ENCODE peak calls at places on chromosomes 2 and 18, in ten cellular contexts. O is suprapubic skin; S is heart left ventricle; P is upper lobe of right lung; F is right lobe of liver; R is ascending aorta; A is RWPE1; T is effector memory CD4-positive, alpha-beta T cell; D is adrenal gland; X is epithelial cell of prostate. K is an unnamed sample.

GRCh38 chr18:59502222-59502898 is 143.3 kb upstream of the LMAN1 start:
- DNase-seq in A (peak), T (no peak), P (no peak), F (no peak), S (peak), O (no peak), X (no peak), D (peak), R (no peak), K (no peak)

GRCh38 chr2:237939251-237939650 is 27.6 kb upstream of the UBE2F start:
- DNase-seq in F (no peak), A (no peak), O (no peak), P (no peak), X (no peak), T (no peak), R (no peak), D (no peak), S (no peak), K (no peak)

GRCh38 chr2:179049546-179050311 is at the start of gene CCDC141:
- DNase-seq in S (peak), A (no peak), R (no peak), X (no peak), O (no peak), P (no peak), F (no peak), D (peak), T (no peak), K (peak)

GRCh38 chr18:72470391-72470790 is 73.8 kb downstream of the CBLN2 start:
- DNase-seq in O (no peak), P (no peak), R (no peak), T (no peak), D (no peak), F (no peak), S (no peak), X (no peak), A (no peak), K (no peak)

GRCh38 chr18:54075681-54076080 is 148.8 kb downstream of the MBD2 start:
- DNase-seq in F (no peak), D (no peak), A (peak), X (no peak), R (no peak), S (no peak), P (no peak), T (no peak), O (no peak), K (no peak)

GRCh38 chr2:41727152-41727551 is 320.7 kb upstream of the PKDCC start:
- DNase-seq in F (no peak), T (no peak), X (no peak), O (no peak), D (no peak), R (no peak), S (no peak), A (no peak), P (no peak), K (no peak)

GRCh38 chr2:207796585-207797350 is 27.1 kb upstream of the FZD5 start:
- DNase-seq in X (no peak), T (no peak), P (peak), O (no peak), R (no peak), D (no peak), A (no peak), F (no peak), S (peak), K (no peak)

GRCh38 chr18:59517446-59518171 is 158.5 kb upstream of the LMAN1 start:
- DNase-seq in R (no peak), A (peak), F (no peak), P (no peak), D (no peak), T (no peak), O (no peak), X (no peak), S (no peak), K (no peak)

GRCh38 chr2:221485500-221485870 is 86.6 kb downstream of the EPHA4 start:
- DNase-seq in D (no peak), T (no peak), R (no peak), P (no peak), O (no peak), A (no peak), S (no peak), X (no peak), F (no peak), K (no peak)

GRCh38 chr18:76489081-76489480 is 6.0 kb downstream of the ZNF516 start:
- DNase-seq in T (no peak), D (no peak), F (no peak), O (no peak), P (no peak), A (no peak), S (no peak), X (no peak), R (no peak), K (no peak)

DNA sequence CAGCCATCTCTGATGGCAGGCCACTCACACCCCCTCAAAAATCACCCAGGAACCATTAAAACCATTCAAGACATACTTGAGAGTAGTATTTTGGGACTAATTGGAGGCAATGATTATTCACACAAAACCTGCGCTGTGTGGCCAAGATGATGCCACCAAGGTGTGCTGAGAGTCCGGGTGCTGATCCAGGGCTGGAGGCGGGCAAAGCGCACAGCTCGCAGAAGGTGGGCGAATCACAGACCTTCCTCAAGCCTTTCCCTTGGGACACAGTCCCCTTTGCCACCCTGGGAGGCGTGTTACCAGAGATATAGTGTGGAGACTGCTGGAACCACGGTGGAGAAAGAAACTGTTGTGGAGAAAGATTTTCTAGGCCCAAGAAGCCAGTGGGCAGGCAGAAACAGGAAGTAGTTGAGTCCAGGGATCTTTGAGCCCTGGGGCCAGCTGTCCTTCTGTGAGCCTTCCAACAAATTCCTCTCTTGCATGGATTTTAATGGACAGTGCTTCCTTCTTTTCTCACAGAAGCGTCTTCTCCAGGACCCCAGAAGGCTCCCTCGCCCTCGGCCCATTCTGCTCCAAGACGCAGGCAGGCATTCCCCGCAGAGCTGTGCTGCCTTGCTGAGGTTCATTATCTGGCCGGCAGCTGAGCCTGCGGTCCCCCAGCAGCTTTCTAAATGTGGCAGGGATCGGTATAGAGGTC is 8.0 kb downstream of the COPS9 start:
- DNase-seq in P (no peak), O (peak), D (peak), S (no peak), A (no peak), F (no peak), T (no peak), R (peak), X (no peak), K (no peak)
- H3K27ac ChIP-seq in P (no peak), O (no peak), D (no peak), S (no peak), A (peak), F (no peak), T (no peak), R (no peak), X (no peak), K (no peak)

GRCh38 chr2:160756481-160756880 is 262.9 kb upstream of the RBMS1 start:
- DNase-seq in D (no peak), R (no peak), T (no peak), P (no peak), S (no peak), F (no peak), A (no peak), O (no peak), X (no peak), K (no peak)

GRCh38 chr2:160753960-160754359 is 260.4 kb upstream of the RBMS1 start:
- DNase-seq in X (no peak), O (no peak), S (no peak), T (no peak), R (no peak), F (no peak), D (no peak), A (no peak), P (no peak), K (no peak)

GRCh38 chr2:160753331-160753654 is 259.7 kb upstream of the RBMS1 start:
- DNase-seq in X (no peak), T (no peak), D (no peak), S (no peak), R (no peak), P (no peak), A (no peak), O (no peak), F (no peak), K (no peak)

GRCh38 chr2:160751021-160751420 is 257.4 kb upstream of the RBMS1 start:
- DNase-seq in P (no peak), S (no peak), F (no peak), R (no peak), T (no peak), D (no peak), A (peak), X (no peak), O (no peak), K (no peak)

DNA sequence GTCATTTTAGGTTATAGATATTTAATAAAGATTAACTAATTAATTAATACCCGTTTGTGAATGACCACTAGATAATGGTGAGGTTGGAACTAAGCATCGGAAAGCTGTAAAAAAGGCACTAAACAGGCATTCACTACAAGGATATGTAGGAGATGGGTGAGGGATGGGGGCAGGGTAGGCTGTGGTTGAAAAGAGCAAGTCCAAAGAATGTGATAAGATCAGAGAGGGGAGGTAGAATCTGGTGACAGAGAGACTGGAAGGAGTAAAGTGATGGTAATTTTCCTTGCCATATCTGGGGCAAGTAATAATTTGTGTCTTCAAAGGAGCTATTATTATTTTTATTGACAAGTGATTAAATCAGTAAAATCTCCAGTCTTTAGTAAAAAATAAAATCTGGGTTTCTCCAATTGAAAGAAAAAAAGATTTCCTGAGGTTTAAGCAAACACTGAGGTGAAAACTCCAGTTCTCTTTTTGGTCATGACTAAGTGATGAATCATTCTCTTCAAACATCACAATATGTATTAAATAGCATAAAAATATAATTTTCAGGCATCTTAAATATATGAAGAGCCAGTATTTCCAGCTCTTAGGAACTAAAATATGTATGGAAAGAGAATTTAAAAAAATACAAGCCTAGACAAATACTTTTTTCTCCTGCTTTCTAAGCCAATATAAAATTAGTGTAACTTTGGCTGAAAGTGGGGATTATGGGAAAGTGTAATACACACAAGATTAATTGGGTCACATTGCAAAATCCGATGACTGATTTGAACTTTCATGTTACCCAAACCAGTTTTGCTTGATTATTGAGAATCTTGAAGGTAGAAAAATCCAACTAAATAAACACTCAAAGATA is 259.1 kb upstream of the RBMS1 start:
- DNase-seq in T (no peak), A (peak), D (no peak), X (no peak), R (no peak), S (no peak), O (no peak), F (no peak), P (no peak), K (no peak)
- H3K27ac ChIP-seq in T (no peak), A (no peak), D (no peak), X (peak), R (no peak), S (no peak), O (no peak), F (no peak), P (no peak), K (no peak)

DNA sequence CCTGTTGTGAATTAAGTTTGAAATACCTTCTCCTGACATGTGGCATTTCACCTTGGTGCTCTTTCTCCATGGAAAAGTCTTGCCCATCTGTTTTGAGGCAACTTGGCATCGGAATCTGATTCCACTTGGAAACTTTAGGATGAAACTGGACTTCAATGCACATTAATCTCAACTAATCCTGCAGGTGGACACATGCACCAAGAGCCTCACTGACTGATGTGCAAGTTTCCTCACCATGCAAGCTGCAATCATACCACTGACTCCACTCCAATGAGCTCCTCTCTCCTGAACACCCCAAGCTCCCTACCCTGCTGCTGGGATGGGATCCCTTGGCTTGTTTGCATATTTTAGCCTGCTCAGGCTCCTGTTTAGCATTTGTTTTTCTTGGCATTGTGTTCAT is 141.7 kb downstream of the OSR1 start:
- DNase-seq in D (no peak), O (no peak), F (no peak), X (no peak), A (no peak), R (no peak), P (no peak), S (no peak), T (no peak), K (no peak)
- H3K27ac ChIP-seq in D (no peak), O (no peak), F (no peak), X (no peak), A (no peak), R (no peak), P (no peak), S (no peak), T (no peak), K (no peak)

GRCh38 chr2:16205631-16206030 is 265.3 kb downstream of the MYCN start:
- DNase-seq in A (no peak), R (no peak), T (no peak), P (no peak), D (no peak), S (no peak), X (no peak), F (no peak), O (no peak), K (no peak)
- H3K27ac ChIP-seq in A (no peak), R (no peak), T (no peak), P (no peak), D (no peak), S (no peak), X (no peak), F (no peak), O (no peak), K (no peak)

DNA sequence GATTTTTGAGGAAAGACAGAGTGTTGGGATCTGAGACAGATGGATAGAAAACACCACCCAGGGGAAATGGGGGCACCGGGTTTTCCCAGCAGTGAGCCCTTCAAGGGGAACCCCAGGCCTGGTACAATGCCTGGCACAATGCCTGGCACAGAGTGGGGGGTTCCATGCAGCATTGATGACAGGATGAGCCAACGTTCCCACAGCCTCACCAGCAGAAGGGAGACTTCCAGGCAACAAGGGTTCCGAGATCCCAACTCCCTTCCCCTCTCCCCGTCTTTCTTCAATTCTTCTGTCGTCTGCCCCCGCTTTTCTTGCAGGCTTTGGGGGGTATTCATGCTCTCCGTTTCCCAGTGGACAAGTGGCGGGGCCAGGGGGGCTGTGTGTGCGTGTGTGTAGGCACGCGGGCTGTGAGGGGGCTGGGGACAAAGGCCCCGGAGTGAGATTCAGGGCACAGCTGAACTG is 132.1 kb upstream of the HAAO start:
- DNase-seq in A (no peak), O (no peak), F (no peak), R (peak), S (no peak), P (no peak), X (no peak), T (no peak), D (no peak), K (no peak)
- H3K27ac ChIP-seq in A (peak), O (peak), F (peak), R (peak), S (peak), P (peak), X (peak), T (no peak), D (peak), K (no peak)

K was measured in naive thymus-derived CD4-positive, alpha-beta T cell.